ENCODE peak calls at places on chromosome 15, in six cellular contexts. One of them, this sample, is unnamed. For H3K4me1, the result is how much of the 10 kb centered on the place peaks cover.

GRCh38 chr15:86266896-86267484 is 187.3 kb downstream of the AGBL1 start:
- DNase-seq in spleen: no peak
- DNase-seq in right cardiac atrium: no peak
- DNase-seq in adrenal gland: no peak
- DNase-seq in cardiac muscle cell: no peak
- DNase-seq in aorta: no peak
- DNase-seq in this sample: no peak

GRCh38 chr15:38072507-38073277 is 138.3 kb downstream of the TMCO5A start:
- DNase-seq in right cardiac atrium: peak
- DNase-seq in cardiac muscle cell: peak
- DNase-seq in adrenal gland: peak
- DNase-seq in spleen: peak
- DNase-seq in aorta: peak
- DNase-seq in this sample: peak

GRCh38 chr15:63879211-63879610 is 45.5 kb upstream of the HERC1 start:
- DNase-seq in cardiac muscle cell: no peak
- DNase-seq in spleen: no peak
- DNase-seq in aorta: no peak
- DNase-seq in adrenal gland: no peak
- DNase-seq in right cardiac atrium: no peak
- DNase-seq in this sample: no peak

GRCh38 chr15:72063186-72063585 is 54.8 kb downstream of the MYO9A start:
- DNase-seq in aorta: no peak
- DNase-seq in spleen: no peak
- DNase-seq in adrenal gland: no peak
- DNase-seq in cardiac muscle cell: peak
- DNase-seq in right cardiac atrium: no peak
- DNase-seq in this sample: no peak

GRCh38 chr15:38593523-38593922 is 28.9 kb upstream of the RASGRP1 start:
- DNase-seq in right cardiac atrium: no peak
- DNase-seq in adrenal gland: no peak
- DNase-seq in aorta: no peak
- DNase-seq in spleen: no peak
- DNase-seq in cardiac muscle cell: no peak
- DNase-seq in this sample: no peak

GRCh38 chr15:86620636-86621349 is 541.1 kb downstream of the AGBL1 start:
- DNase-seq in right cardiac atrium: no peak
- DNase-seq in cardiac muscle cell: no peak
- DNase-seq in spleen: no peak
- DNase-seq in aorta: no peak
- DNase-seq in adrenal gland: no peak
- DNase-seq in this sample: no peak

GRCh38 chr15:45155739-45156138 is 25.9 kb downstream of the DUOX1 start:
- DNase-seq in aorta: no peak
- DNase-seq in right cardiac atrium: no peak
- DNase-seq in spleen: no peak
- DNase-seq in cardiac muscle cell: no peak
- DNase-seq in adrenal gland: no peak
- DNase-seq in this sample: no peak

GRCh38 chr15:57138260-57138895 is 219.9 kb downstream of the TCF12 start:
- DNase-seq in spleen: no peak
- DNase-seq in adrenal gland: peak
- DNase-seq in aorta: no peak
- DNase-seq in right cardiac atrium: no peak
- DNase-seq in cardiac muscle cell: peak
- DNase-seq in this sample: no peak

GRCh38 chr15:64982472-64982871 is 7.2 kb downstream of the SPG21 start:
- DNase-seq in spleen: no peak
- DNase-seq in adrenal gland: no peak
- DNase-seq in right cardiac atrium: no peak
- DNase-seq in cardiac muscle cell: no peak
- DNase-seq in aorta: no peak
- DNase-seq in this sample: no peak

GRCh38 chr15:75712668-75713337 is at the start of gene CSPG4:
- DNase-seq in spleen: no peak
- DNase-seq in right cardiac atrium: peak
- DNase-seq in cardiac muscle cell: peak
- DNase-seq in adrenal gland: no peak
- DNase-seq in aorta: peak
- DNase-seq in this sample: peak

GRCh38 chr15:44084171-44084570 is 110.9 kb downstream of the FRMD5 start:
- DNase-seq in right cardiac atrium: no peak
- DNase-seq in adrenal gland: no peak
- DNase-seq in cardiac muscle cell: no peak
- DNase-seq in spleen: no peak
- DNase-seq in aorta: no peak
- DNase-seq in this sample: no peak

GRCh38 chr15:100291106-100291505 is 50.7 kb downstream of the ADAMTS17 start:
- DNase-seq in adrenal gland: no peak
- DNase-seq in cardiac muscle cell: peak
- DNase-seq in spleen: no peak
- DNase-seq in right cardiac atrium: no peak
- DNase-seq in aorta: no peak
- DNase-seq in this sample: no peak

GRCh38 chr15:78209646-78210348 is 24.6 kb downstream of the ACSBG1 start:
- DNase-seq in right cardiac atrium: peak
- DNase-seq in aorta: no peak
- DNase-seq in spleen: peak
- DNase-seq in adrenal gland: no peak
- DNase-seq in cardiac muscle cell: no peak
- DNase-seq in this sample: peak

GRCh38 chr15:89790661-89791060 is 14.5 kb downstream of the MESP2 start:
- DNase-seq in spleen: peak
- DNase-seq in aorta: peak
- DNase-seq in adrenal gland: no peak
- DNase-seq in right cardiac atrium: no peak
- DNase-seq in cardiac muscle cell: no peak
- DNase-seq in this sample: no peak
- H3K27ac ChIP-seq in spleen: no peak
- H3K27ac ChIP-seq in aorta: no peak
- H3K27ac ChIP-seq in adrenal gland: no peak
- H3K27ac ChIP-seq in right cardiac atrium: no peak
- H3K27ac ChIP-seq in cardiac muscle cell: no peak
- H3K27ac ChIP-seq in this sample: no peak

GRCh38 chr15:40349163-40349562 is 1.7 kb upstream of the PHGR1 start:
- DNase-seq in adrenal gland: no peak
- DNase-seq in aorta: no peak
- DNase-seq in spleen: no peak
- DNase-seq in cardiac muscle cell: no peak
- DNase-seq in right cardiac atrium: no peak
- DNase-seq in this sample: no peak
- H3K4me1 ChIP-seq in adrenal gland: under half
- H3K4me1 ChIP-seq in aorta: under half
- H3K4me1 ChIP-seq in spleen: under half
- H3K4me1 ChIP-seq in cardiac muscle cell: under half
- H3K4me1 ChIP-seq in right cardiac atrium: under half
- H3K4me1 ChIP-seq in this sample: under half

DNA sequence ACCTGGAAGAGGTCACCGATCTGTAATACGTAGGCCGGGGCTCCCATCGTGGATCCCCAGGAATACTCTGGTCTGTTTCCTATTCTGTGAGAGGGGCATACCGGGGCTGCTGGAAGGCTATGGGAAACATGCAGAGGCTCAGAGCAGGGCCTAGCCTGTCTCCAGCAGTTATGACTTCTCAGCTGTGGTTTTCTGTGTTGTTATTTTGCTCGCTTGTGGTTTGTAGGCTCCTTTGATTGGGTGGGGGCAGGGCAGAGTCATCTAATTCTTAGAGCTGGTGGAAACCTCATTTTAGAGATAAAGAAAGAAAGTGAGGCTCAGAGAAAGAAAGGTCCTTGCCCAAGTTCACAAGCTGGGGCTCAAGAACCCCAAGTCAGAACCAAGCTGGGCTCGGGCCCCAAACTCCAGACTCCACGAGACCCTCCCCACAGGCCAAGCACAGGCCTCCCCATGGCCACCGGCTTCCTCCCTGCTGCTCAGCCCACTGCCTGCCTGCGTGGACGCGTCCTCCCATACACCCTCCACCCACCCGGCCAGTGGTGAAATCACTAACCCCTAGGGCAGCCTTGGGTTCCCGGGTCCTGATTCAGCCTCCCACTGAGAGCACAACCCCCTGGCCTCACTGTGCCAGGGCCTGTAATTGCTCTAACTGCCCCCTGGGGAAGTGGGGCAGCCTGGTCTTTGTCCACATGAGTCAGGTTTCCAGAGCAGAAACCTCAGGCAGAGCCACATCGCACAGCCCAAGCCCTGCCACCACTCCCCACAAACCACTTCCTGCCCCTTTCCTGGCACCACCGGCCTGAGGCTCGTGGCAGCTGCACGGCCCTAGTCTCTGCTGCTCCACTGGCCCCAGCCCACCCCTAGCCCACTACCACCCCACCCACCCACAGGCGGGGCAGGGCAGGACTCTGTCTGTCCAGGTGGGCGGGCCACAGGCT is 270.8 kb downstream of the UACA start:
- DNase-seq in right cardiac atrium: peak
- DNase-seq in cardiac muscle cell: peak
- DNase-seq in adrenal gland: peak
- DNase-seq in spleen: peak
- DNase-seq in aorta: peak
- DNase-seq in this sample: no peak
- H3K27ac ChIP-seq in right cardiac atrium: no peak
- H3K27ac ChIP-seq in cardiac muscle cell: no peak
- H3K27ac ChIP-seq in adrenal gland: no peak
- H3K27ac ChIP-seq in spleen: peak
- H3K27ac ChIP-seq in aorta: no peak
- H3K27ac ChIP-seq in this sample: no peak

GRCh38 chr15:60582370-60583036 is 103.6 kb upstream of the ICE2 start:
- DNase-seq in cardiac muscle cell: peak
- DNase-seq in adrenal gland: no peak
- DNase-seq in aorta: no peak
- DNase-seq in spleen: no peak
- DNase-seq in right cardiac atrium: no peak
- DNase-seq in this sample: no peak

GRCh38 chr15:60583946-60584345 is 105.0 kb upstream of the ICE2 start:
- DNase-seq in right cardiac atrium: no peak
- DNase-seq in aorta: no peak
- DNase-seq in adrenal gland: no peak
- DNase-seq in cardiac muscle cell: no peak
- DNase-seq in spleen: no peak
- DNase-seq in this sample: no peak

GRCh38 chr15:60584355-60585023 is 105.5 kb upstream of the ICE2 start:
- DNase-seq in adrenal gland: no peak
- DNase-seq in right cardiac atrium: no peak
- DNase-seq in aorta: no peak
- DNase-seq in cardiac muscle cell: no peak
- DNase-seq in spleen: no peak
- DNase-seq in this sample: no peak

GRCh38 chr15:60580650-60581415 is 101.9 kb upstream of the ICE2 start:
- DNase-seq in aorta: no peak
- DNase-seq in adrenal gland: no peak
- DNase-seq in cardiac muscle cell: no peak
- DNase-seq in spleen: no peak
- DNase-seq in right cardiac atrium: no peak
- DNase-seq in this sample: no peak

DNA sequence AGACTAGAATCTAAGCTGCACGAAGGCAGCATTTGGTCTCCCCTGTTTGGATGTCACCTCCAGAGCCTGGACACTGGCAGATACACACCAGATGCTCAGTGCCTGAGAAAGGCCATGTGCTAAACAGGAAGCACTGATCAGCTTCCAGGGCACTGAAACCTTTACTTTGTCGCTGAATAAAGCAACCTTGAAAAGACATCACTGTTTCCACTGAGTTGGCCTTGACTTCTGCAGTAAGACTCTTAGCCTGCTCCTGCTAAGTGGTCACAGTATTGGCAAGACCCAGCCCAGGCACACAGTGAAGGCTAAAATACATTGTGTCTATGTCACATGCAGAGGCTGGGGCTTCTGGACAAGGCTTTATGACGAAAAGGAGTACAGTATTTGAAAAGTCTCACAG is 104.3 kb upstream of the ICE2 start:
- DNase-seq in aorta: no peak
- DNase-seq in right cardiac atrium: no peak
- DNase-seq in cardiac muscle cell: no peak
- DNase-seq in spleen: no peak
- DNase-seq in adrenal gland: peak
- DNase-seq in this sample: no peak
- H3K4me1 ChIP-seq in aorta: under half
- H3K4me1 ChIP-seq in right cardiac atrium: under half
- H3K4me1 ChIP-seq in cardiac muscle cell: under half
- H3K4me1 ChIP-seq in spleen: half or more
- H3K4me1 ChIP-seq in adrenal gland: half or more
- H3K4me1 ChIP-seq in this sample: under half

GRCh38 chr15:52225230-52225629 is 34.0 kb upstream of the GNB5 start:
- DNase-seq in spleen: no peak
- DNase-seq in adrenal gland: no peak
- DNase-seq in aorta: no peak
- DNase-seq in right cardiac atrium: no peak
- DNase-seq in cardiac muscle cell: no peak
- DNase-seq in this sample: no peak
- H3K27ac ChIP-seq in spleen: no peak
- H3K27ac ChIP-seq in adrenal gland: no peak
- H3K27ac ChIP-seq in aorta: no peak
- H3K27ac ChIP-seq in right cardiac atrium: no peak
- H3K27ac ChIP-seq in cardiac muscle cell: no peak
- H3K27ac ChIP-seq in this sample: no peak

GRCh38 chr15:91915576-91915975 is 62.1 kb downstream of the SLCO3A1 start:
- DNase-seq in adrenal gland: no peak
- DNase-seq in aorta: no peak
- DNase-seq in spleen: no peak
- DNase-seq in cardiac muscle cell: no peak
- DNase-seq in right cardiac atrium: no peak
- DNase-seq in this sample: no peak
- H3K4me1 ChIP-seq in adrenal gland: under half
- H3K4me1 ChIP-seq in aorta: under half
- H3K4me1 ChIP-seq in spleen: under half
- H3K4me1 ChIP-seq in cardiac muscle cell: under half
- H3K4me1 ChIP-seq in right cardiac atrium: under half
- H3K4me1 ChIP-seq in this sample: under half

GRCh38 chr15:80424381-80424780 is 20.2 kb downstream of the ARNT2 start:
- DNase-seq in adrenal gland: no peak
- DNase-seq in spleen: peak
- DNase-seq in cardiac muscle cell: no peak
- DNase-seq in right cardiac atrium: no peak
- DNase-seq in aorta: no peak
- DNase-seq in this sample: no peak
- H3K27ac ChIP-seq in adrenal gland: no peak
- H3K27ac ChIP-seq in spleen: no peak
- H3K27ac ChIP-seq in cardiac muscle cell: no peak
- H3K27ac ChIP-seq in right cardiac atrium: no peak
- H3K27ac ChIP-seq in aorta: no peak
- H3K27ac ChIP-seq in this sample: no peak

DNA sequence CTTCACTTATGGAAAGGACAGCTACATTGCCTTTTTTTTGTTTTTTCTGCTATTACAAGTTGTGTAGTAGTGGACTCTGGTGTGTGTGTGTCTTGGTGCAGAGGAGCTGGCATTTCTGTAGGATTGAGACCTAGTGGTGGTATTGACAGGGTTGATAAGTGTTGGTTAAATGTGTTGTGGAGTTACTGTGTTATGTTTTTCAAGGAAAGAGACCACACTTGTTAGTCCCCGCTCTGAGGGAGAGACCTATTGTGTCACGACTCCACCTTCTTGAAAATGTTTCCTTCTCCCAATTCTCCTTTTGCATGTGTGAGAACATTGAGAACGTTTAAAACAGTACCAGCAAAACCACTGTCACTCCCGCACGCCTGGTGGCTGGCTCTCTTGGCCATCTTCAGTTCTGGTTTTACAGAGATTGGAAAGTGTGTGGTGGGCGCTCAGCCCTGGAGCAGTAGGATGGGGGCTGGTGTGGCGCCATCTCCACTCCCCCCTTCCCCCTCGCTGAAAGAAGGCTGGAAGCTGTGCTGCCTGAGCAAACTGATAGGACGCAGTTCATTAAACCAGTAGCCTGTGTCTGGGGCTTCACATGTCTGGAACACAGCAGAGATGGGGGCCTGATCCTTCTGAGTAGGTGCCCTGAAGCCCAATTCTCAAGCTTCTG is 5.5 kb downstream of the KLF13 start:
- DNase-seq in adrenal gland: no peak
- DNase-seq in aorta: no peak
- DNase-seq in right cardiac atrium: peak
- DNase-seq in cardiac muscle cell: no peak
- DNase-seq in spleen: peak
- DNase-seq in this sample: no peak
- H3K4me1 ChIP-seq in adrenal gland: half or more
- H3K4me1 ChIP-seq in aorta: under half
- H3K4me1 ChIP-seq in right cardiac atrium: under half
- H3K4me1 ChIP-seq in cardiac muscle cell: under half
- H3K4me1 ChIP-seq in spleen: half or more
- H3K4me1 ChIP-seq in this sample: half or more

This sample was measured in sigmoid colon.